ENCODE peak calls at places on chromosomes 16 and 17, in seven cellular contexts. Q is EL; S is IMR-90; H is stimulated activated CD4-positive, alpha-beta T cell treated with anti-CD3 and anti-CD28 coated beads, Interleukin-2, amount 100 ng/mL, for 48 hours; F is HT-29; N is CD8-positive, alpha-beta T cell; R is activated CD4-positive, alpha-beta T cell treated with anti-CD3 and anti-CD28 coated beads, Interleukin-2, amount 50 U/mL, for 48 hours. J is an unnamed sample.

GRCh38 chr17:30939059-30939689 is 17.4 kb downstream of the ADAP2 start:
- DNase-seq in N (no peak), H (no peak), F (no peak), R (no peak), S (no peak), Q (no peak), J (no peak)

GRCh38 chr17:39564201-39564828 is 43.4 kb downstream of the NEUROD2 start:
- DNase-seq in F (peak), H (no peak), Q (no peak), N (no peak), S (no peak), R (no peak), J (no peak)

GRCh38 chr17:13230908-13231307 is 213.1 kb upstream of the ELAC2 start:
- DNase-seq in R (no peak), H (no peak), N (no peak), S (no peak), Q (no peak), F (no peak), J (no peak)

GRCh38 chr17:3956983-3957382 is 7.3 kb downstream of the ATP2A3 start:
- DNase-seq in R (no peak), N (no peak), Q (no peak), S (no peak), F (no peak), H (no peak), J (no peak)

GRCh38 chr16:17206712-17207111 is 264.0 kb downstream of the XYLT1 start:
- DNase-seq in R (no peak), H (no peak), N (no peak), S (no peak), F (no peak), Q (no peak), J (no peak)

GRCh38 chr17:68884888-68885287 is 70.3 kb downstream of the ABCA8 start:
- DNase-seq in N (no peak), Q (no peak), S (no peak), F (no peak), R (no peak), H (no peak), J (no peak)

GRCh38 chr17:41492771-41493170 is 3.1 kb upstream of the KRT36 start:
- DNase-seq in H (no peak), R (no peak), N (no peak), S (peak), F (peak), Q (peak), J (no peak)

GRCh38 chr16:19555938-19556778 is 655 bp downstream of the VPS35L start:
- DNase-seq in H (peak), N (peak), F (no peak), S (peak), Q (peak), R (peak), J (no peak)

GRCh38 chr16:79272141-79272577 is 328.4 kb downstream of the MAF start:
- DNase-seq in Q (no peak), H (peak), R (peak), F (no peak), S (no peak), N (peak), J (peak)

GRCh38 chr16:75248142-75248535 is 3.3 kb downstream of the BCAR1 start:
- DNase-seq in R (no peak), Q (no peak), H (no peak), N (no peak), F (no peak), S (no peak), J (no peak)

GRCh38 chr17:21374455-21375161 is 1.5 kb upstream of the KCNJ12 start:
- DNase-seq in F (no peak), H (no peak), S (no peak), Q (no peak), N (no peak), R (no peak), J (no peak)

GRCh38 chr16:13902677-13903076 is 17.3 kb upstream of the ERCC4 start:
- DNase-seq in Q (no peak), H (no peak), F (no peak), S (peak), N (no peak), R (no peak), J (no peak)

GRCh38 chr17:38617074-38617860 is 11.5 kb upstream of the SRCIN1 start:
- DNase-seq in R (no peak), Q (no peak), H (no peak), F (peak), S (no peak), N (no peak), J (peak)

GRCh38 chr17:35244345-35245195 is 1.7 kb downstream of the SLFN5 start:
- DNase-seq in R (peak), Q (peak), N (peak), H (peak), F (peak), S (peak), J (peak)

GRCh38 chr16:79328327-79329162 is 272.0 kb downstream of the MAF start:
- DNase-seq in H (no peak), Q (no peak), S (no peak), F (no peak), R (no peak), N (no peak), J (no peak)

GRCh38 chr17:42670199-42670924 is 6.4 kb downstream of the PLEKHH3 start:
- DNase-seq in Q (no peak), F (no peak), N (peak), H (no peak), S (no peak), R (peak), J (no peak)

GRCh38 chr16:24723663-24724062 is 5.8 kb upstream of the TNRC6A start:
- DNase-seq in Q (peak), F (no peak), R (no peak), S (peak), H (no peak), N (no peak), J (no peak)

GRCh38 chr16:27432600-27432957 is 30.6 kb downstream of the IL21R start:
- DNase-seq in R (peak), N (peak), H (no peak), S (peak), Q (peak), F (no peak), J (no peak)

GRCh38 chr17:81976332-81977210 is 858 bp upstream of the ASPSCR1 start:
- DNase-seq in H (peak), N (no peak), F (peak), Q (no peak), S (no peak), R (peak), J (peak)

GRCh38 chr17:67863624-67864247 is 38.4 kb downstream of the BPTF start:
- DNase-seq in N (no peak), F (no peak), H (no peak), Q (no peak), S (peak), R (no peak), J (no peak)

J was measured in small intestine.